ENCODE peak calls at places on chromosomes 6 and 20, in four cellular contexts. O, X, T and G are unnamed samples.

GRCh38 chr20:49603209-49603627 is 35.3 kb upstream of the PTGIS start:
- DNase-seq in O (no peak), X (peak; percentile 26), T (no peak), G (peak; percentile 85)

GRCh38 chr20:45111799-45112471 is 3.0 kb downstream of the WFDC5 start:
- DNase-seq in O (no peak), X (peak; percentile 24), T (no peak), G (no peak)

GRCh38 chr6:37451411-37452273 is 18.6 kb downstream of the CMTR1 start:
- DNase-seq in O (no peak), X (no peak), T (no peak), G (no peak)

GRCh38 chr6:134021396-134022122 is 30.9 kb downstream of the SLC2A12 start:
- DNase-seq in O (no peak), X (no peak), T (no peak), G (no peak)

GRCh38 chr20:62642666-62643520 is 590 bp downstream of the SLCO4A1 start:
- DNase-seq in O (peak; percentile 25), X (peak; percentile 25), T (peak; percentile 55), G (peak; percentile 37)

GRCh38 chr6:160788806-160789205 is 86.8 kb downstream of the PLG start:
- DNase-seq in O (no peak), X (no peak), T (no peak), G (no peak)

GRCh38 chr6:14706378-14706929 is 539.4 kb upstream of the JARID2 start:
- DNase-seq in O (peak; percentile 99), X (no peak), T (no peak), G (no peak)

GRCh38 chr6:47734826-47735481 is 36.6 kb downstream of the ADGRF4 start:
- DNase-seq in O (no peak), X (no peak), T (no peak), G (no peak)

GRCh38 chr20:55513966-55514365 is 491.4 kb downstream of the CBLN4 start:
- DNase-seq in O (no peak), X (no peak), T (no peak), G (no peak)

GRCh38 chr20:62805711-62806382 is 1.2 kb downstream of the OGFR start:
- DNase-seq in O (no peak), X (no peak), T (no peak), G (no peak)

GRCh38 chr6:118580585-118581419 is 32.7 kb downstream of the PLN start:
- DNase-seq in O (peak; percentile 64), X (peak; percentile 63), T (peak; percentile 11), G (peak; percentile 91)

GRCh38 chr6:43869091-43869710 is 99.2 kb downstream of the VEGFA start:
- DNase-seq in O (no peak), X (no peak), T (no peak), G (no peak)

GRCh38 chr20:63693975-63694595 is 2.4 kb upstream of the TNFRSF6B start:
- DNase-seq in O (no peak), X (no peak), T (no peak), G (no peak)